ENCODE peak calls at places on chromosomes 11 and 22, in six cellular contexts. One of them, this sample, is unnamed. For H3K4me1, the result is how much of the 10 kb centered on the place peaks cover.

GRCh38 chr11:41085123-41085522 is 374.3 kb downstream of the LRRC4C start:
- DNase-seq in heart right ventricle: no peak
- DNase-seq in cardiac muscle cell: no peak
- DNase-seq in astrocyte: no peak
- DNase-seq in mammary epithelial cell: no peak
- DNase-seq in transverse colon: no peak
- DNase-seq in this sample: no peak

GRCh38 chr22:19488884-19489843 is 9.4 kb downstream of the CDC45 start:
- DNase-seq in heart right ventricle: no peak
- DNase-seq in cardiac muscle cell: peak
- DNase-seq in astrocyte: no peak
- DNase-seq in mammary epithelial cell: no peak
- DNase-seq in transverse colon: no peak
- DNase-seq in this sample: no peak

GRCh38 chr11:128022007-128022368 is 565.4 kb downstream of the ETS1 start:
- DNase-seq in heart right ventricle: no peak
- DNase-seq in cardiac muscle cell: peak
- DNase-seq in astrocyte: peak
- DNase-seq in mammary epithelial cell: peak
- DNase-seq in transverse colon: no peak
- DNase-seq in this sample: no peak

GRCh38 chr11:12280199-12280837 is 97.1 kb upstream of the PARVA start:
- DNase-seq in heart right ventricle: peak
- DNase-seq in cardiac muscle cell: no peak
- DNase-seq in astrocyte: no peak
- DNase-seq in mammary epithelial cell: no peak
- DNase-seq in transverse colon: no peak
- DNase-seq in this sample: no peak

GRCh38 chr11:112523477-112523876 is 262.8 kb upstream of the PLET1 start:
- DNase-seq in heart right ventricle: peak
- DNase-seq in cardiac muscle cell: peak
- DNase-seq in astrocyte: no peak
- DNase-seq in mammary epithelial cell: peak
- DNase-seq in transverse colon: no peak
- DNase-seq in this sample: peak

GRCh38 chr11:134531331-134532135 is 119.5 kb upstream of the B3GAT1 start:
- DNase-seq in heart right ventricle: peak
- DNase-seq in cardiac muscle cell: no peak
- DNase-seq in astrocyte: no peak
- DNase-seq in mammary epithelial cell: no peak
- DNase-seq in transverse colon: no peak
- DNase-seq in this sample: peak

GRCh38 chr22:44689173-44689572 is 12.8 kb upstream of the PRR5 start:
- DNase-seq in heart right ventricle: no peak
- DNase-seq in cardiac muscle cell: no peak
- DNase-seq in astrocyte: peak
- DNase-seq in mammary epithelial cell: no peak
- DNase-seq in transverse colon: no peak
- DNase-seq in this sample: no peak

GRCh38 chr11:105447936-105448702 is 161.8 kb upstream of the GRIA4 start:
- DNase-seq in heart right ventricle: no peak
- DNase-seq in cardiac muscle cell: no peak
- DNase-seq in astrocyte: no peak
- DNase-seq in mammary epithelial cell: no peak
- DNase-seq in transverse colon: no peak
- DNase-seq in this sample: no peak

GRCh38 chr22:40729284-40729683 is 50.0 kb downstream of the MCHR1 start:
- DNase-seq in heart right ventricle: no peak
- DNase-seq in cardiac muscle cell: no peak
- DNase-seq in astrocyte: no peak
- DNase-seq in mammary epithelial cell: no peak
- DNase-seq in transverse colon: no peak
- DNase-seq in this sample: no peak

GRCh38 chr11:105937738-105938137 is 84.3 kb downstream of the MSANTD4 start:
- DNase-seq in heart right ventricle: no peak
- DNase-seq in cardiac muscle cell: peak
- DNase-seq in astrocyte: peak
- DNase-seq in mammary epithelial cell: peak
- DNase-seq in transverse colon: no peak
- DNase-seq in this sample: no peak

DNA sequence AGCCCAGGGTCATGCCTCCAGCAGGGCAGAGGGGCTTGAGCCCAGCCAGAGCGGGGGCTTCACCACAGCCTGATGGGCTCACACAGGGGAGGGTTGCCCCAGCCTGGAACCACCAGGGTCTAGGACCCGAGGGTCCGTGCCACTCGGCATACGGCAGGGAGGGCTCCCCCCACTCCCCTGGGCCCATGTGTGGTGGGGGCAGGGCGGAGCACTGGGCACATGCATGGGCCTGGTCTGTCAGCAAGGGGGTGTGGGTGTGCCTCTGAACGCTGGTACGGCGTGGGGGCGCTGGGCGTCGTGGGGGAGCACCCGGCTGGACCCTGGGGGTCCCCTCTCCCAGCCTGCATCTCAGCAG is 29.3 kb downstream of the MOB2 start:
- DNase-seq in heart right ventricle: no peak
- DNase-seq in cardiac muscle cell: no peak
- DNase-seq in astrocyte: no peak
- DNase-seq in mammary epithelial cell: no peak
- DNase-seq in transverse colon: no peak
- DNase-seq in this sample: no peak
- H3K4me1 ChIP-seq in heart right ventricle: under half
- H3K4me1 ChIP-seq in cardiac muscle cell: under half
- H3K4me1 ChIP-seq in astrocyte: under half
- H3K4me1 ChIP-seq in mammary epithelial cell: under half
- H3K4me1 ChIP-seq in transverse colon: under half
- H3K4me1 ChIP-seq in this sample: under half

DNA sequence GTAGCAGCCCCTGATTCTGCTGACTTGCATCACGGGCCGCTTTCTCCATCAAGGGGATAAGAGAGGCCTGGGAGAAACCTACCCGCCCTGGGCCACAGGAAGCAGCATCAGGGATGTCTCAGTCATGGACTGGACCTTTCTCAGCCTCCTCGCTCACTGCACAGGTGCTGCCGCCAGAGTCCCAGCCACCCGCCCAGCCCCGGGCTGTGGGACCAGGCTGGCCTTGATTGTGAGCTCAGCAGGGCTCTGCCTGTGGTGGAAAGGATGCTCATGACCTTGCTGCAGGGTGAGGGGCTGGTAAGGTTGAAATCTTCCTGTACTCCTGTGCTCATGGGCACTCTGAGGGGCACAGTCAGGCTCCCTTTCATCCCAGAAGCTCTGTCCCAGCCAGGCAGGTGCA is 26.0 kb upstream of the GGTLC2 start:
- DNase-seq in heart right ventricle: no peak
- DNase-seq in cardiac muscle cell: no peak
- DNase-seq in astrocyte: no peak
- DNase-seq in mammary epithelial cell: no peak
- DNase-seq in transverse colon: no peak
- DNase-seq in this sample: no peak
- H3K4me3 ChIP-seq in heart right ventricle: no peak
- H3K4me3 ChIP-seq in cardiac muscle cell: no peak
- H3K4me3 ChIP-seq in astrocyte: no peak
- H3K4me3 ChIP-seq in mammary epithelial cell: no peak
- H3K4me3 ChIP-seq in transverse colon: no peak
- H3K4me3 ChIP-seq in this sample: no peak

DNA sequence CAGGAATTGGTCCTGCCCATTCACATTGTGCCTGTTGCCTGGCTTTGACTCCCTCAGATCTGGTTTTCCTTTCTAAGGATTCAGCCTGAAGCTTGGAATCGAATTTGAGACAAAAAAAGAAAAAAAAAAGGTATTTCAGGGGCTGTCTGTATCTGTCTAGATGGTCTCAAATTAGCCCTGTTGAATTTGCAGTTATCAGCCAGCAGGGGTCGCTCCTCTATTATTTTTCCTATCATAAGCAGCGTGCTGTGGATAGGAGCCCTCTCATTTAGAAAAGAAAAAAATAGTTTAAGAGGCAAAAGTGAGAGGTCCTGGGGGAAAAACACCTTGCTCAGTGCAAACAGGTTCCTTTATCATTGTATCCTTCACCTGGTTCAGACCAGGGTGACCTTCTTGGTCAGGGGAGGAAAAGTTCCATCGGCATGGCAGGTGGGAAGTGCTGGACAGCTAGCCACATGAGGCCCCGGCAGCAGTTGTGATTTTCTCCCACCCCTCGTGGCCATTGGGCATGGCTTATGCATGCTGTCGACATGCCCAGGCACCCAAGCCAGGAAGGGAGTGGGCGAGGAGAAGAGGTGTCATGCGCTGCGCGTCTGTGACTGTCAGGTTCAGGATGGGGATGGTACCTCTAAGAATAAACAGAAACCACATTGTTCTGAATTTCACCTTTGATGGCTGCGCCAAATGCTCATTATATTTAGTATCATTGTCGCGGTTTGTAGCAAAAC is 13.1 kb downstream of the OR5AK2 start:
- DNase-seq in heart right ventricle: no peak
- DNase-seq in cardiac muscle cell: peak
- DNase-seq in astrocyte: no peak
- DNase-seq in mammary epithelial cell: peak
- DNase-seq in transverse colon: no peak
- DNase-seq in this sample: no peak
- TF ChIP-seq CTCF in heart right ventricle: no peak
- TF ChIP-seq CTCF in cardiac muscle cell: peak
- TF ChIP-seq CTCF in astrocyte: peak
- TF ChIP-seq CTCF in mammary epithelial cell: peak
- TF ChIP-seq CTCF in transverse colon: no peak
- TF ChIP-seq CTCF in this sample: no peak

DNA sequence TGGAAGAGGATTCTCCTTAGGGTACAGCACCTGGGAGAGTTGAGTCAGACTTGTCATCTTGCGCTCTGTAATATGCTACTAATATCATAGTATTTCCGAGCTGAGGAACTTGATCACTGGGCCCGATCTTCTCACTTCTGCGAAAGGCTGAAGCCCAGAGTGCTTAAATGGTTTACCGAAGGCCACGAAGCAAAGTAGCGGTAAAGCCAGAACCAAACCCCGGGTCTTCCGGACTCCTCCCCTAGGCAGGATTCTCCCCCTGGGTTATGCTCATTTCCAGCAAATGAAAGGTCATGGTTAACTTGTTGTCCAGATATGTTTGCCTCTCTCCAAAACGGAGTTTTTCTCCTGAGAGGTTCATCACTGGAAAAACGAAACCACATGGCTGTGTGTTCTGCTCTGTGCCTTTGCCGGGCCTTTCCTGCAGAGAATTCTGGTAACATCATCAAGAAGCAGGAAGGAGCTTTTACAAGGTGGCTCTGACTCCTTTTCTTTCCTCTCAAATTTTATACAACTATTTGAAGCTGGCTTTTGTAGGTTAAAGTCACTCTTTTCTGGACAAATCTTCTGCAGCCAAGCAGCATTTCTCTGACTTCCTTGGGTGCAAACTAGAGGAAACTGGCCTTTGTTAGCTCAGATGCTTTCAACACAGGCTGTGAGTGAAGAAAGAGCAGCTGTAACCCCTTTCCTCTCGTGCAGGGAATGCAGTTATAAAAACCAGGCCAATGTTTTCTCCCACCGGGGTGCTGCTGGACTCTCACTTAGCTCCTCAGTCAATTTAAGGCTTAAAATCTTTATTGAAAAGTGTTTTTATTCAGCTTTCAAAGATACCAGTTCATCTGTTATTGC is 35.5 kb downstream of the UBASH3B start:
- DNase-seq in heart right ventricle: peak
- DNase-seq in cardiac muscle cell: peak
- DNase-seq in astrocyte: no peak
- DNase-seq in mammary epithelial cell: no peak
- DNase-seq in transverse colon: no peak
- DNase-seq in this sample: no peak
- H3K4me1 ChIP-seq in heart right ventricle: half or more
- H3K4me1 ChIP-seq in cardiac muscle cell: under half
- H3K4me1 ChIP-seq in astrocyte: under half
- H3K4me1 ChIP-seq in mammary epithelial cell: under half
- H3K4me1 ChIP-seq in transverse colon: under half
- H3K4me1 ChIP-seq in this sample: under half

DNA sequence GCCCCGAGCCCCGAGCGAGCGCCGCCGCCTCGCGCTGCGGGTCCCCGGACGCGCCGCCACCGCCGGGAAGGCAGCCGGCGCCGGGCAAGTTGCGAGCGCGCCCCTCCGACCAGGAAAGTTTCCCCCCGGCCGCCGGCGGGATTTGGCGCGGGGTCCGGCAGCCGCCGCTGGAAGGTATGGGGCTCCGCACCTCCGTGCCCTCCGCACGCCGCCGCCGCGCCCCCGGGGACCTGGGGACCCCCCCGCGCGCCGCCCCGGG is 281 bp downstream of the TSPAN18 start:
- DNase-seq in heart right ventricle: no peak
- DNase-seq in cardiac muscle cell: no peak
- DNase-seq in astrocyte: no peak
- DNase-seq in mammary epithelial cell: no peak
- DNase-seq in transverse colon: no peak
- DNase-seq in this sample: peak
- H3K4me3 ChIP-seq in heart right ventricle: peak
- H3K4me3 ChIP-seq in cardiac muscle cell: peak
- H3K4me3 ChIP-seq in astrocyte: peak
- H3K4me3 ChIP-seq in mammary epithelial cell: peak
- H3K4me3 ChIP-seq in transverse colon: peak
- H3K4me3 ChIP-seq in this sample: peak

DNA sequence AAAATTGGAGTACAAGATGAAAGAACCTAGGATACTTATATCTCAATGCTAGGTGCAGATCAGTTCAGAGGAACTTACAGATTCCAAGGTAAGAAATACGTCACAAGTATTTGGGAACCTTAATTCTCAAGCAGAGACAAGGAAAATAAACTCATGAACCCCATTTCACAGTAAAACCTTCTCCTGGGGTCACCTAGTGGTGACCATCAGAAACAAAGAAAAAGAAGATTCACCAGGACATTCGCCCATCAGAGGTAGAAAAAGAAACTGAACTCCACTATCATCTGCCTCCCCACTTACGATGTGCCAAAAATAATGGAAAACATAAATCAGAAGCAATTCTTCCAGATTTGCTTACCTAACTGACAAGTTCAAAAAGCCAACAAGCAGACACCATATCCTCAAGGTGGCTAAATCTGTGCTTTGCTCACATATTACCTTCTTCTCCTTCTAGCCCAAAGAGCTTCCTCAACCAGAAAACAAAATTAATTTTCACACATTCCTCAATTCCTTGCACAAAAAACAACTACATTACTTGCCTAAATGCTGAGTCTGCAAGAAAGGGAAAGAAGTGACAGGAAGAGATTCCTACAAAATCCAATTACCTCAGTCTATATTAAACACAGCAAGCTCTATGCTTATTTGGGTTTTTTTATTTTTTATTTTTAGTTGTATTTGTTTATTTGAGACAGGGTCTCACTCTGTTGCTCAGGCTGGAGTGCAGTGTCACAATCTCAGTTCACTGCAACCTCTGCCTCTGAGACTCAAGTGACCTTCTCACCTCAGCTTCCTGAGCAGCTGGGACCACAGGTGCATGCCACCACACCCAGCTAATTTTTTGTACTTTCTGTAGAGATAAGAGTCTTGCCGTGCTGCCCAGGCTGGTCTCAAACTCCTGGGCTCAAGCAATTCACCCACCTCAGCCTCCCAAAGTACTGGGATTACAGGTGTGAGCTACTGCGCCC is 4.7 kb downstream of the DENND5A start:
- DNase-seq in heart right ventricle: no peak
- DNase-seq in cardiac muscle cell: no peak
- DNase-seq in astrocyte: no peak
- DNase-seq in mammary epithelial cell: no peak
- DNase-seq in transverse colon: no peak
- DNase-seq in this sample: no peak
- TF ChIP-seq CTCF in heart right ventricle: peak
- TF ChIP-seq CTCF in cardiac muscle cell: peak
- TF ChIP-seq CTCF in astrocyte: peak
- TF ChIP-seq CTCF in mammary epithelial cell: peak
- TF ChIP-seq CTCF in transverse colon: no peak
- TF ChIP-seq CTCF in this sample: no peak